ENCODE peak calls at places on chromosomes 16 and 17, in five cellular contexts. T, K, N, E and D are unnamed samples.

GRCh38 chr17:76196675-76197074 is 43.6 kb downstream of the RNF157 start:
- DNase-seq in T (no peak), K (peak), N (no peak), E (no peak), D (no peak)

GRCh38 chr16:89448656-89449055 is 41.7 kb downstream of the ANKRD11 start:
- DNase-seq in T (no peak), K (peak), N (no peak), E (no peak), D (no peak)

GRCh38 chr16:69417537-69418199 is 6.8 kb upstream of the CYB5B start:
- DNase-seq in T (no peak), K (no peak), N (no peak), E (no peak), D (no peak)

GRCh38 chr17:71765437-71765836 is 355.4 kb upstream of the SOX9 start:
- DNase-seq in T (no peak), K (no peak), N (no peak), E (no peak), D (no peak)

GRCh38 chr16:24826096-24826690 is 19.6 kb upstream of the SLC5A11 start:
- DNase-seq in T (no peak), K (no peak), N (no peak), E (no peak), D (peak)

GRCh38 chr16:88824256-88825077 is 12.7 kb upstream of the APRT start:
- DNase-seq in T (no peak), K (no peak), N (no peak), E (no peak), D (no peak)

GRCh38 chr17:83055911-83056582 is 23.4 kb upstream of the METRNL start:
- DNase-seq in T (peak), K (peak), N (peak), E (no peak), D (peak)

GRCh38 chr17:42704495-42705494 is 22.5 kb downstream of the CNTNAP1 start:
- DNase-seq in T (no peak), K (no peak), N (no peak), E (peak), D (no peak)

GRCh38 chr17:9074106-9074505 is 52.8 kb downstream of the NTN1 start:
- DNase-seq in T (no peak), K (no peak), N (no peak), E (no peak), D (no peak)

GRCh38 chr16:53991181-53992056 is 287.5 kb downstream of the FTO start:
- DNase-seq in T (peak), K (peak), N (no peak), E (no peak), D (no peak)

GRCh38 chr17:45902892-45903346 is 8.6 kb downstream of the MAPT start:
- DNase-seq in T (no peak), K (peak), N (no peak), E (no peak), D (no peak)

GRCh38 chr16:3143598-3144330 is 8.9 kb downstream of the ZNF213 start:
- DNase-seq in T (no peak), K (no peak), N (no peak), E (no peak), D (no peak)

GRCh38 chr17:68172461-68172954 is 75.3 kb upstream of the AMZ2 start:
- DNase-seq in T (no peak), K (peak), N (no peak), E (peak), D (no peak)

GRCh38 chr16:3106205-3106928 is 6.0 kb upstream of the ZNF205 start:
- DNase-seq in T (peak), K (peak), N (peak), E (peak), D (no peak)

GRCh38 chr16:60771138-60771537 is 1265.1 kb downstream of the CDH8 start:
- DNase-seq in T (no peak), K (no peak), N (no peak), E (peak), D (no peak)

GRCh38 chr17:14306602-14307001 is 5.7 kb downstream of the HS3ST3B1 start:
- DNase-seq in T (no peak), K (no peak), N (no peak), E (no peak), D (no peak)
- H3K4me3 ChIP-seq in T (no peak), K (no peak), N (no peak), E (no peak), D (no peak)

GRCh38 chr16:11738742-11739544 is 3.7 kb downstream of the TXNDC11 start:
- DNase-seq in T (no peak), K (no peak), N (no peak), E (no peak), D (no peak)

GRCh38 chr16:11737678-11738077 is 5.0 kb downstream of the TXNDC11 start:
- DNase-seq in T (no peak), K (no peak), N (no peak), E (no peak), D (no peak)

GRCh38 chr16:11742536-11743307 is at the start of gene TXNDC11:
- DNase-seq in T (peak), K (peak), N (peak), E (peak), D (peak)

GRCh38 chr16:11742041-11742535 is 569 bp downstream of the TXNDC11 start:
- DNase-seq in T (no peak), K (peak), N (peak), E (peak), D (no peak)

DNA sequence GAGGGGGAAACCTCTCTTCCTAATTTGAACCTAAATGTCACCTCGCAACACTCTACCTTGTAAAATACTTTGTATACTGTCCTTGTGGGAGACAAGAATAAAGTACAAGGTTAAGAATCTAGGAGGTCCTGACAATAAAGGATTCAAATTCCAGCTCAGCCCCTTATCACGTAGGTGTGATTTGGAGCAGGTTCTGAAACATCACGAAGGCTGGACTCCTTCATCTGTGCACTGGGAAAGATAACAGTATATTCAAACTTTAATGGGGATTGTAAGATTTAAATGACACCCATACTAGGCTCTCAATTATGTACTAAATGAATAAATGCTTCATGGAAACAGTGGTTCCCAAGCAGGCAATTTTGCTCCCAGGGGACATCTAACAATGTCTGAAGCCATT is 2.1 kb downstream of the TXNDC11 start:
- DNase-seq in T (no peak), K (no peak), N (no peak), E (no peak), D (no peak)
- TF ChIP-seq CTCF in T (no peak), K (no peak), N (no peak), E (no peak), D (no peak)

GRCh38 chr17:20073056-20073979 is 64.2 kb downstream of the SPECC1 start:
- DNase-seq in T (no peak), K (peak), N (no peak), E (no peak), D (no peak)
- H3K4me3 ChIP-seq in T (no peak), K (peak), N (peak), E (no peak), D (no peak)

GRCh38 chr17:48751172-48751571 is 22.6 kb upstream of the HOXB13 start:
- DNase-seq in T (no peak), K (no peak), N (no peak), E (no peak), D (no peak)
- TF ChIP-seq CTCF in T (no peak), K (no peak), N (no peak), E (no peak), D (no peak)

DNA sequence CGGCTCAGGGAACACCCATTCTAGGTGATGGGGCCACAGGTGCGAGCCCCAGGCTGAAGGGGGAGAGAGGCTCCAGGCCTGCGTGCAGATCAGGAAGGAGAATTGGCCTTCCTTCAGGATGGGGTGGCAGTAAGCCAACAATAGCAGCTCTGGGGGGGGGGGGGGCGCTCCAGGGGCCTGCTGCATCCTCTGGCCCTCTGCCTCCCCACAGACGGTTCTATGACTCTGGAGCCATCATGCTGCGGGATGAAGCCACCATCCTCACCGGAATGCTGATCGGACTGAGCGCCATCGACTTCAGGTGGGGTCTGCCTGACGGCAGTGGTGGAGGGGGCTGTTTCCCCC is 6.1 kb downstream of the RUNDC3A start:
- DNase-seq in T (no peak), K (no peak), N (no peak), E (no peak), D (no peak)
- H3K4me3 ChIP-seq in T (no peak), K (no peak), N (peak), E (peak), D (peak)

GRCh38 chr16:56041556-56042140 is 149.6 kb upstream of the GNAO1 start:
- DNase-seq in T (no peak), K (no peak), N (no peak), E (peak), D (no peak)
- TF ChIP-seq CTCF in T (no peak), K (no peak), N (no peak), E (peak), D (no peak)

GRCh38 chr17:1646199-1646875 is 805 bp upstream of the SCARF1 start:
- DNase-seq in T (no peak), K (no peak), N (no peak), E (no peak), D (no peak)
- H3K4me3 ChIP-seq in T (no peak), K (no peak), N (peak), E (no peak), D (no peak)

GRCh38 chr17:33651631-33652030 is 358.5 kb upstream of the ASIC2 start:
- DNase-seq in T (no peak), K (no peak), N (no peak), E (no peak), D (no peak)

GRCh38 chr17:33653389-33653788 is 360.3 kb upstream of the ASIC2 start:
- DNase-seq in T (no peak), K (no peak), N (no peak), E (no peak), D (no peak)

GRCh38 chr17:33642002-33642401 is 348.9 kb upstream of the ASIC2 start:
- DNase-seq in T (no peak), K (no peak), N (no peak), E (peak), D (no peak)

GRCh38 chr17:33647976-33648375 is 354.9 kb upstream of the ASIC2 start:
- DNase-seq in T (no peak), K (no peak), N (no peak), E (peak), D (no peak)
- TF ChIP-seq CTCF in T (peak), K (no peak), N (peak), E (peak), D (peak)